ENCODE peak calls at places on chromosomes 11 and 22, in four cellular contexts. T is effector memory CD4-positive, alpha-beta T cell; B is mammary epithelial cell; X is fibroblast of lung. S is an unnamed sample.

GRCh38 chr22:48745842-48746788 is 1081.6 kb downstream of the BRD1 start:
- DNase-seq in B (no peak), T (no peak), X (no peak), S (no peak)

GRCh38 chr11:14054708-14055107 is 92.2 kb downstream of the SPON1 start:
- DNase-seq in B (peak), T (no peak), X (peak), S (no peak)

GRCh38 chr11:134542401-134543143 is 130.5 kb upstream of the B3GAT1 start:
- DNase-seq in T (no peak), B (no peak), X (no peak), S (no peak)

GRCh38 chr22:25358421-25359170 is 139.2 kb downstream of the CRYBB2 start:
- DNase-seq in B (no peak), X (no peak), T (no peak), S (no peak)

GRCh38 chr11:46845440-46845739 is 690 bp downstream of the CKAP5 start:
- DNase-seq in X (peak), T (no peak), B (no peak), S (no peak)

GRCh38 chr11:60251485-60252207 is 8.7 kb upstream of the MS4A4E start:
- DNase-seq in T (no peak), X (peak), B (peak), S (no peak)

GRCh38 chr22:36809351-36809750 is 7.5 kb downstream of the PVALB start:
- DNase-seq in B (no peak), X (no peak), T (no peak), S (no peak)

GRCh38 chr11:101523193-101523592 is 60.6 kb downstream of the TRPC6 start:
- DNase-seq in T (no peak), X (no peak), B (no peak), S (no peak)

GRCh38 chr11:93089474-93090102 is 108.2 kb downstream of the SLC36A4 start:
- DNase-seq in T (no peak), B (peak), X (peak), S (peak)